ENCODE peak calls at places on chromosomes 7 and 10, in four cellular contexts. J is breast epithelium, N is glutamatergic neuron, Y is cardiac muscle cell. X is an unnamed sample.

GRCh38 chr10:17263580-17263979 is 35.5 kb downstream of the VIM start:
- DNase-seq in Y (no peak), N (no peak), J (no peak), X (no peak)

GRCh38 chr7:55131421-55131929 is 112.7 kb downstream of the EGFR start:
- DNase-seq in N (peak; percentile 60), J (no peak), Y (no peak), X (no peak)

GRCh38 chr10:27369832-27370231 is 129.2 kb upstream of the ACBD5 start:
- DNase-seq in N (no peak), J (no peak), Y (peak; percentile 12), X (no peak)

GRCh38 chr7:76342222-76342621 is 16.6 kb downstream of the YWHAG start:
- DNase-seq in N (no peak), Y (no peak), J (no peak), X (no peak)

GRCh38 chr7:30276203-30276900 is 8.0 kb upstream of the ZNRF2 start:
- DNase-seq in J (no peak), Y (peak; percentile 75), N (peak; percentile 40), X (no peak)

GRCh38 chr7:40437498-40437897 is 302.7 kb downstream of the SUGCT start:
- DNase-seq in J (no peak), Y (peak; percentile 87), N (no peak), X (no peak)

GRCh38 chr10:72338180-72338579 is 16.5 kb downstream of the DNAJB12 start:
- DNase-seq in Y (no peak), N (no peak), J (no peak), X (no peak)

GRCh38 chr7:145313601-145314000 is 477.7 kb upstream of the TPK1 start:
- DNase-seq in J (no peak), Y (no peak), N (no peak), X (no peak)

GRCh38 chr7:117012284-117013174 is 59.2 kb downstream of the ST7 start:
- DNase-seq in N (no peak), Y (peak; percentile 53), J (no peak), X (no peak)

GRCh38 chr7:99997545-99998137 is 17.8 kb upstream of the ZKSCAN1 start:
- DNase-seq in Y (peak; percentile 56), J (peak; percentile 51), N (peak; percentile 71), X (no peak)
- TF ChIP-seq CTCF in Y (peak; percentile 36), J (peak; percentile 40), N (peak; percentile 48), X (no peak)

GRCh38 chr10:114100848-114101741 is 57.4 kb downstream of the ADRB1 start:
- DNase-seq in J (peak; percentile 54), N (peak; percentile 43), Y (peak; percentile 72), X (no peak)

GRCh38 chr10:114102253-114102652 is 58.6 kb downstream of the ADRB1 start:
- DNase-seq in N (no peak), Y (peak; percentile 24), J (no peak), X (no peak)

GRCh38 chr10:114103286-114103685 is 59.6 kb downstream of the ADRB1 start:
- DNase-seq in N (no peak), Y (peak; percentile 78), J (no peak), X (no peak)
- TF ChIP-seq CTCF in N (peak; percentile 24), Y (peak; percentile 50), J (peak; percentile 62), X (peak; percentile 45)

GRCh38 chr10:98388086-98388655 is 26.8 kb downstream of the PYROXD2 start:
- DNase-seq in Y (no peak), J (no peak), N (peak; percentile 51), X (no peak)
- TF ChIP-seq CTCF in Y (no peak), J (no peak), N (no peak), X (no peak)

GRCh38 chr7:119999743-120000475 is 273.1 kb upstream of the KCND2 start:
- DNase-seq in N (no peak), Y (no peak), J (no peak), X (no peak)
- TF ChIP-seq CTCF in N (no peak), Y (no peak), J (no peak), X (no peak)

DNA sequence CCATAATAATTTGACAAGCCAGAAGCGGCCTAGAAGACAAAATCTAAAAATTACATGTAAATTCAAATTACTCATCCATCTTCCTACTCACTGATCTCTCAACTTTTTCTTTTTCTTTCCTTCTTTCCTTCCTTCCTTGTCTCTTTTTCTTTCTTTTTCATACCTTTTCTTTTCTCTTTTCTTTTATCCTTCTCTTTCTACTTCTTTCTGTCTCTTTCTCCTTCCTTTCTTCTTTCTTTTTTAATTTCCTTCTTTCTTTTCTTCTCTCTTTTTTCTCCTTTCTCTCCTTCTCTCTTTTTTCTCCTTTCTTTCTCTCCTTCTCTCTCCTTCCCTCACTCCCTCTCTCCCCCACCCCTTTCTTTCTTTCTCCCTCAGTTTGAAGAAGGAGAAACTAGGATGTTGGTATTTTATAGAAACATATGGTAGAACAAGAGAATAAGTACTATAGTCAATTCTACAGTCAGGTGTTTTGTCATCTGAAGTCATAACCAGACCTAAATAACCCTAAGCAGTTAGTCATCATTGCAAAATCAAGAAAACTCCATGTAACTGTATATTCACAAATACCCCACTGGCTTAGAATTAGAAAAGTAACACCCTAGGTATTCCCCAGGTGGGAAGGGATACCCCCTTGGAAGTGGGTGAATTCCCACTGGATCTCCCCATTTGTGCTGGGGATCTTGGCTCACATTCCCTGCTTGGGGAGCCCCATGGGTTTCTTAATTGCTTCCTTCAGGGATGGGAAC is 46.1 kb upstream of the ITGB8 start:
- DNase-seq in J (no peak), Y (no peak), N (no peak), X (no peak)
- TF ChIP-seq CTCF in J (no peak), Y (no peak), N (no peak), X (no peak)

GRCh38 chr10:78991187-78991586 is 77.6 kb upstream of the ZMIZ1 start:
- DNase-seq in J (no peak), N (no peak), Y (no peak), X (no peak)
- TF ChIP-seq CTCF in J (no peak), N (no peak), Y (no peak), X (no peak)

GRCh38 chr10:9126728-9127127 is 1072.2 kb downstream of the GATA3 start:
- DNase-seq in N (no peak), J (no peak), Y (no peak), X (no peak)
- TF ChIP-seq CTCF in N (no peak), J (no peak), Y (no peak), X (no peak)

X was measured in mesothelial cell of epicardium.